ENCODE peak calls at places on chromosome 14, in seven cellular contexts. B, F, K, V, W, Y and U are unnamed samples.

GRCh38 chr14:105317546-105317945 is 3.0 kb downstream of the PACS2 start:
- DNase-seq in V (peak), F (peak), B (no peak), K (no peak), Y (peak), W (no peak), U (no peak)

GRCh38 chr14:22996823-22997301 is 13.1 kb downstream of the C14orf93 start:
- DNase-seq in V (no peak), W (no peak), B (no peak), Y (no peak), K (no peak), F (no peak), U (no peak)

GRCh38 chr14:58426819-58427288 is 477 bp downstream of the TIMM9 start:
- DNase-seq in F (peak), V (peak), K (peak), Y (peak), B (no peak), W (peak), U (peak)

GRCh38 chr14:70018246-70018645 is 139.0 kb downstream of the SMOC1 start:
- DNase-seq in F (no peak), B (no peak), W (no peak), K (no peak), Y (no peak), V (no peak), U (no peak)

GRCh38 chr14:58794993-58795762 is 157.4 kb downstream of the DACT1 start:
- DNase-seq in Y (no peak), W (no peak), K (no peak), F (no peak), V (no peak), B (no peak), U (no peak)

GRCh38 chr14:87960013-87960787 is 32.8 kb downstream of the GALC start:
- DNase-seq in V (no peak), K (no peak), B (no peak), Y (no peak), F (no peak), W (no peak), U (no peak)

GRCh38 chr14:30808576-30808975 is 65.8 kb upstream of the COCH start:
- DNase-seq in F (peak), Y (no peak), K (no peak), W (no peak), V (no peak), B (no peak), U (no peak)

GRCh38 chr14:72839753-72840390 is 54.0 kb downstream of the DPF3 start:
- DNase-seq in K (no peak), F (no peak), Y (no peak), B (no peak), W (no peak), V (no peak), U (no peak)